ENCODE peak calls at places on chromosomes 7 and 10, in eight cellular contexts. M is stimulated activated CD4-positive, alpha-beta T cell treated with anti-CD3 and anti-CD28 coated beads, Interleukin-1b, Interleukin-23, amount 100 ng/mL, for 4 hours; K is Panc1; G is hypothalamus; D is ACHN; P is GDM1; I is activated T-cell treated with anti-CD3 and anti-CD28 coated beads, Interleukin-2, amount 50 U/mL, for 72 hours; O is iPS-NIHi11. E is an unnamed sample.
A peak's percentile ranks its signal among the peaks of the same experiment; 100 is the strongest.

GRCh38 chr7:47405921-47406765 is 175.8 kb downstream of the TNS3 start:
- DNase-seq in M (no peak), K (no peak), G (no peak), D (no peak), P (no peak), I (no peak), O (peak; percentile 42), E (no peak)

GRCh38 chr7:92834661-92835139 is 1.7 kb downstream of the CDK6 start:
- DNase-seq in M (no peak), K (no peak), G (peak; percentile 11), D (peak; percentile 39), P (no peak), I (no peak), O (peak; percentile 30), E (peak; percentile 37)

GRCh38 chr7:1081931-1082401 is 5.9 kb upstream of the GPER1 start:
- DNase-seq in M (no peak), K (no peak), G (no peak), D (no peak), P (no peak), I (no peak), O (no peak), E (no peak)

GRCh38 chr10:128472196-128472595 is 346.0 kb upstream of the MKI67 start:
- DNase-seq in M (no peak), K (no peak), G (no peak), D (no peak), P (no peak), I (no peak), O (no peak), E (no peak)

GRCh38 chr7:8263048-8263447 is 1.1 kb upstream of the ICA1 start:
- DNase-seq in M (no peak), K (no peak), G (no peak), D (no peak), P (no peak), I (no peak), O (no peak), E (no peak)

GRCh38 chr7:50651227-50651989 is 86.2 kb upstream of the DDC start:
- DNase-seq in M (no peak), K (no peak), G (no peak), D (no peak), P (no peak), I (no peak), O (no peak), E (no peak)

GRCh38 chr7:111741811-111742240 is 179.5 kb upstream of the IMMP2L start:
- DNase-seq in M (peak; percentile 6), K (no peak), G (no peak), D (peak; percentile 80), P (peak; percentile 7), I (peak; percentile 36), O (peak; percentile 83), E (peak; percentile 12)

GRCh38 chr7:76122516-76123239 is 74.8 kb downstream of the MDH2 start:
- DNase-seq in M (no peak), K (no peak), G (no peak), D (no peak), P (peak; percentile 13), I (no peak), O (no peak), E (no peak)

E was measured in stimulated activated naive CD8-positive, alpha-beta T cell treated with anti-CD3 and anti-CD28 coated beads, Interleukin-15, Interleukin-2, amounts not matched to agents 100 U/mL and 50 U/mL, for 24 hours.